ENCODE peak calls at places on chromosomes 16 and 17, in seven cellular contexts. E is stomach, D is A549, P is ovary, X is tibial nerve, B is sigmoid colon, S is GM12878. T is an unnamed sample.

GRCh38 chr17:10197721-10198508 is 491 bp downstream of the GAS7 start:
- DNase-seq in E (no peak), D (no peak), P (peak), X (no peak), B (no peak), S (no peak), T (no peak)

GRCh38 chr16:1924095-1924494 is 5.9 kb upstream of the HS3ST6 start:
- DNase-seq in E (no peak), D (no peak), P (no peak), X (no peak), B (no peak), S (no peak), T (no peak)

GRCh38 chr17:7558544-7559306 is at the start of gene TNFSF13:
- DNase-seq in E (peak), D (no peak), P (peak), X (no peak), B (peak), S (no peak), T (peak)

GRCh38 chr17:73822371-73822770 is 178.1 kb upstream of the SDK2 start:
- DNase-seq in E (no peak), D (no peak), P (no peak), X (no peak), B (peak), S (no peak), T (no peak)

GRCh38 chr17:79091373-79091670 is 16.7 kb downstream of the ENGASE start:
- DNase-seq in E (no peak), D (no peak), P (no peak), X (no peak), B (no peak), S (no peak), T (no peak)

GRCh38 chr16:84726670-84727467 is 27.1 kb downstream of the USP10 start:
- DNase-seq in E (no peak), D (no peak), P (no peak), X (no peak), B (peak), S (peak), T (peak)

GRCh38 chr17:58328195-58329034 is at the start of gene TSPOAP1:
- DNase-seq in E (no peak), D (no peak), P (peak), X (no peak), B (no peak), S (peak), T (peak)

GRCh38 chr16:10151718-10152117 is 30.5 kb downstream of the GRIN2A start:
- DNase-seq in E (no peak), D (no peak), P (no peak), X (no peak), B (no peak), S (no peak), T (no peak)

GRCh38 chr16:66842765-66843164 is 1.4 kb upstream of the CA7 start:
- DNase-seq in E (peak), D (no peak), P (no peak), X (no peak), B (no peak), S (no peak), T (no peak)

GRCh38 chr16:85913688-85914422 is 14.9 kb downstream of the IRF8 start:
- DNase-seq in E (no peak), D (no peak), P (no peak), X (no peak), B (no peak), S (no peak), T (no peak)

GRCh38 chr16:74053784-74054306 is 242.8 kb upstream of the PSMD7 start:
- DNase-seq in E (no peak), D (no peak), P (no peak), X (no peak), B (no peak), S (no peak), T (no peak)

GRCh38 chr17:81734405-81735055 is 22.4 kb downstream of the SLC25A10 start:
- DNase-seq in E (peak), D (no peak), P (peak), X (no peak), B (peak), S (no peak), T (peak)

GRCh38 chr16:49755291-49755611 is 100.7 kb downstream of the ZNF423 start:
- DNase-seq in E (no peak), D (peak), P (no peak), X (no peak), B (no peak), S (no peak), T (no peak)

GRCh38 chr16:80899804-80900592 is 95.6 kb upstream of the CDYL2 start:
- DNase-seq in E (peak), D (peak), P (peak), X (peak), B (peak), S (no peak), T (peak)

GRCh38 chr17:61495161-61495857 is 43.1 kb downstream of the TBX4 start:
- DNase-seq in E (no peak), D (no peak), P (no peak), X (no peak), B (no peak), S (no peak), T (no peak)

GRCh38 chr17:2218426-2218825 is 85.2 kb downstream of the SMG6 start:
- DNase-seq in E (no peak), D (no peak), P (no peak), X (no peak), B (no peak), S (no peak), T (no peak)

GRCh38 chr16:75379911-75380847 is 53.1 kb downstream of the CFDP1 start:
- DNase-seq in E (no peak), D (no peak), P (no peak), X (no peak), B (no peak), S (peak), T (peak)

GRCh38 chr16:65002265-65002664 is 119.6 kb downstream of the CDH11 start:
- DNase-seq in E (no peak), D (no peak), P (no peak), X (no peak), B (no peak), S (no peak), T (no peak)

GRCh38 chr17:81821147-81821546 is 11.9 kb downstream of the MCRIP1 start:
- DNase-seq in E (no peak), D (no peak), P (no peak), X (no peak), B (no peak), S (no peak), T (no peak)

GRCh38 chr16:4667203-4667983 is 26.0 kb upstream of the NUDT16L1 start:
- DNase-seq in E (no peak), D (no peak), P (no peak), X (no peak), B (no peak), S (no peak), T (no peak)

GRCh38 chr17:83071966-83072562 is 7.3 kb upstream of the METRNL start:
- DNase-seq in E (no peak), D (no peak), P (no peak), X (no peak), B (no peak), S (no peak), T (no peak)

GRCh38 chr17:67519801-67520251 is 142.7 kb downstream of the PITPNC1 start:
- DNase-seq in E (no peak), D (no peak), P (no peak), X (no peak), B (no peak), S (no peak), T (no peak)

GRCh38 chr17:80861892-80862291 is 129.7 kb upstream of the CHMP6 start:
- DNase-seq in E (no peak), D (peak), P (no peak), X (no peak), B (peak), S (no peak), T (peak)

GRCh38 chr16:87474566-87474996 is 18.2 kb downstream of the ZCCHC14 start:
- DNase-seq in E (no peak), D (no peak), P (peak), X (no peak), B (no peak), S (no peak), T (no peak)

GRCh38 chr17:9367186-9367585 is 208.4 kb downstream of the STX8 start:
- DNase-seq in E (no peak), D (no peak), P (no peak), X (no peak), B (no peak), S (no peak), T (no peak)

GRCh38 chr16:66207139-66207863 is 159.2 kb upstream of the CDH5 start:
- DNase-seq in E (no peak), D (no peak), P (no peak), X (no peak), B (no peak), S (no peak), T (no peak)

GRCh38 chr16:49441366-49441780 is 67.8 kb downstream of the C16orf78 start:
- DNase-seq in E (peak), D (no peak), P (peak), X (no peak), B (no peak), S (peak), T (peak)

GRCh38 chr17:1058423-1059130 is 61.6 kb downstream of the TIMM22 start:
- DNase-seq in E (peak), D (peak), P (no peak), X (no peak), B (no peak), S (no peak), T (peak)

GRCh38 chr16:57066625-57067024 is 25.8 kb upstream of the CPNE2 start:
- DNase-seq in E (no peak), D (no peak), P (no peak), X (no peak), B (no peak), S (no peak), T (no peak)

GRCh38 chr16:88633684-88634140 is 4.7 kb upstream of the IL17C start:
- DNase-seq in E (peak), D (peak), P (no peak), X (no peak), B (no peak), S (peak), T (peak)

GRCh38 chr17:9512323-9513168 is 63.1 kb downstream of the STX8 start:
- DNase-seq in E (no peak), D (peak), P (no peak), X (no peak), B (no peak), S (no peak), T (no peak)

GRCh38 chr17:21019976-21020575 is 22.7 kb downstream of the USP22 start:
- DNase-seq in E (peak), D (peak), P (no peak), X (no peak), B (peak), S (no peak), T (peak)

GRCh38 chr17:41785876-41786226 is 660 bp downstream of the JUP start:
- DNase-seq in E (peak), D (peak), P (peak), X (no peak), B (no peak), S (no peak), T (peak)

GRCh38 chr17:58779446-58779845 is 23.8 kb downstream of the PPM1E start:
- DNase-seq in E (no peak), D (no peak), P (no peak), X (no peak), B (no peak), S (no peak), T (no peak)

GRCh38 chr16:23952128-23953041 is 116.6 kb downstream of the PRKCB start:
- DNase-seq in E (no peak), D (no peak), P (no peak), X (no peak), B (no peak), S (no peak), T (no peak)

GRCh38 chr17:2406903-2407790 is 6.3 kb upstream of the MNT start:
- DNase-seq in E (peak), D (peak), P (no peak), X (peak), B (peak), S (no peak), T (peak)

GRCh38 chr16:68362952-68363846 is 52.4 kb downstream of the PRMT7 start:
- DNase-seq in E (no peak), D (no peak), P (no peak), X (no peak), B (no peak), S (no peak), T (no peak)

DNA sequence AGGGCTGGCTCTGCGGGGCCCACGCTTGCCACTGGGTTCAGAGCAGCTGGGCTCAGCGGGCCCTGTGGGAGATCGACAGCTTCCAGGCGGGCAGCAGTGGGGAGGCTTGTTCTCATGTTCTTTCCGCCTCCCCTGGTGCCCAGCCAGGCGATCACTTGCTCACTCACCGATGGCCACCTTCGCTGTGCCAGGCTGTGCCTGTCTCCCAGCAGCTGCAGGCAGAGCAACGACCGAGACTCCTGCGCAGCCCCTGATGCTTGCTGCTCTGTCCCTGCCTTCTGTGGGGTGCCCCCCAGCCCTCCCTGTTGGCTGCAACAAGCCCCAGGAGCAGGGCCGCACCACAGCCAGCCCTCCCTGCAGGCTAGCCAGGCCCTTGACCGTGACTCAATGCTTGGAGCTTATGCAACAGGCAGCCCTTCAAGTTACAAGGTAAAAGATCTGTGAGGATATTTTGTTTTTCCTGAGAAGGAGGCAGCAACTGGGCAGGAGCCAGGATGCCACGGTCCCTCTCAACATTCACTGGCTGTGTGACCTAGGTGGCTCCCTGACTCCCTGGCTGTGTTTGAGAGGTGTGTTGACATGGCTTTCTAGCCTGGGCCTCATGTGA is 9.6 kb upstream of the SPNS2 start:
- DNase-seq in E (peak), D (no peak), P (no peak), X (no peak), B (no peak), S (no peak), T (no peak)
- TF ChIP-seq EP300 in E (no peak), D (no peak), P (no peak), X (no peak), B (no peak), S (no peak), T (no peak)

GRCh38 chr17:13593021-13593751 is 8.5 kb downstream of the HS3ST3A1 start:
- DNase-seq in E (no peak), D (no peak), P (no peak), X (no peak), B (no peak), S (no peak), T (no peak)

GRCh38 chr17:13596241-13596941 is 5.3 kb downstream of the HS3ST3A1 start:
- DNase-seq in E (no peak), D (no peak), P (no peak), X (no peak), B (no peak), S (no peak), T (no peak)

GRCh38 chr17:13594310-13594709 is 7.4 kb downstream of the HS3ST3A1 start:
- DNase-seq in E (no peak), D (no peak), P (no peak), X (no peak), B (no peak), S (no peak), T (no peak)

GRCh38 chr17:13593757-13594156 is 8.0 kb downstream of the HS3ST3A1 start:
- DNase-seq in E (no peak), D (no peak), P (no peak), X (no peak), B (no peak), S (no peak), T (no peak)

GRCh38 chr17:13594762-13595697 is 6.7 kb downstream of the HS3ST3A1 start:
- DNase-seq in E (peak), D (peak), P (peak), X (peak), B (peak), S (peak), T (peak)
- TF ChIP-seq POLR2A in E (no peak), D (no peak), P (no peak), X (no peak), B (no peak), S (no peak), T (no peak)

GRCh38 chr16:83345846-83346245 is 461.9 kb upstream of the HSBP1 start:
- DNase-seq in E (no peak), D (no peak), P (no peak), X (no peak), B (no peak), S (no peak), T (no peak)
- TF ChIP-seq EP300 in E (no peak), D (no peak), P (no peak), X (no peak), B (no peak), S (no peak), T (no peak)

DNA sequence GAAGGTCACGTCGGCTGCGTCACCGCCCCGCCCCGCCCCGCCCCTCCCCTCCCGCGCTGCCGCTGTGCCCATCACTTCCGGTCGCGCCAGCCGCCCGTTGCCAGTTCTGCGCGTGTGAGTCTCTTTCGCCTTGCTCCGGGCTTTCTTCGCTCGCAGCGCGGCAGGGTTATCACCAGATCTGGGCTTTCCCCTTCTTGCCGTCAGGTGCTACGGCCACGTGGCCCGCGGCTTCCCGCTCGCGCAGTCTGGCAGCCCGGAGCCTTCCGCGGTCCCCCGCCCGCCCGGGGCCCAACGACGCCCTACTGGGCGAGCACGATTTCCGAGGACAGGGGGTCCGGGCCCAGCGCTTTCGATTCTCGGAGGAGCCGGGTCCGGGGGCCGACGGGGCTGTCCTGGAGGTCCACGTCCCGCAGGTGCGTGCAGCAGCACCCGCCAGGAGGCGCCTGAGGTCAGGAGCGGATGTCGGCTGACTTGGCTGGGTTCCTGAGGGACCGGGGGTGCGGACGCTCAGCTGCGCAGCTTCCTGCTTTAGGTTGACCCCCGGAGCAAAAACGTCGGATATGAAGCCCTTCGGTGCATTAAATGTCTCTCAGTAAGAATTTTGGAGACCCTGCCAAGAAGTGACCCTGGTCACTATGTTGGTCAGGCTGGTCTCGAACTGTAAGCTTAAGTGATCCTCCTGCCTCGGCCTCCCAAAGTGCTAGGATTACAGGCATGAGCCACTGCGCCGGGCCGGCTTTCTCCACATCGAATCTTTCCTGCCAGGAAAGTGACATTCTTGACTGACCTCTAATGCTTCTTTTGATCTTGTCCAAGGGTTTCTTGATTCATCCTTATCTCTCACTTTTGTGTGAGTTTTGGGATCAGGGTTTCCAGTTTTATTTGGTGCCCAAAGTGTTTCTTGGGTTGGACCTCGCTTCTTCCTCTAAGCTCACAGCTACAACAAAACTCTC is at the start of gene METTL23:
- DNase-seq in E (peak), D (peak), P (peak), X (peak), B (peak), S (no peak), T (peak)
- TF ChIP-seq POLR2A in E (no peak), D (peak), P (peak), X (peak), B (no peak), S (peak), T (no peak)

DNA sequence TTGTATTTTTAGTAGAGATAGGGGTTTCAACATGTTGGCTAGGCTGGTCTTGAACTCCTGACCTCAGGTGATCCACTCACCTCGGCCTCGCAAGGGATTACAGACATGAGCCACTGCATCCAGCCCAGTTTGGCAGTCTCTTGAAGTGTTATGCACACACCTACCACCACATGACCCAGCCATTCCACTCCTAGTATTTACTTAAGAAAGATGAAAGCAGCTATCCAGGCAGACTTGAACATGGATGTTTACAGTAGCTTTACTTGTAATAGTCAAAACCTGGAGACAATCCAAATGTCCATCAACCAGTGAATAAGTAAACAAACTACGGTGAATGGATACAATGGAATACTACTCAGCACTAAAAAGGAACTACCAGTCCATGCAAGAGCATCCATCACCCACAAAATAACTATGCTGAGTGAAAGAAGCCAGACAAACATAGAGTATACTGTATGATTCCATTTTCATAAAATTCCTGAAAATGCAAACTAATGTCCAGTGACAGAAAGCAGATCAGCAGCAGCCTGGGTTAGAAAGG is 37.8 kb upstream of the RASD1 start:
- DNase-seq in E (peak), D (peak), P (no peak), X (no peak), B (no peak), S (no peak), T (peak)
- TF ChIP-seq EP300 in E (no peak), D (peak), P (no peak), X (no peak), B (no peak), S (no peak), T (no peak)

GRCh38 chr16:20900299-20901067 is at the start of the genes DCUN1D3 and LYRM1:
- DNase-seq in E (peak), D (peak), P (peak), X (peak), B (peak), S (peak), T (peak)
- TF ChIP-seq POLR2A in E (peak), D (peak), P (peak), X (peak), B (peak), S (peak), T (peak)

GRCh38 chr17:72392056-72393010 is 271.5 kb downstream of the SOX9 start:
- DNase-seq in E (no peak), D (peak), P (no peak), X (no peak), B (no peak), S (peak), T (no peak)
- TF ChIP-seq EP300 in E (no peak), D (peak), P (no peak), X (no peak), B (no peak), S (peak), T (no peak)

T was measured in transverse colon.